ENCODE peak calls at places on chromosome 18, in seven cellular contexts. One of them, this sample, is unnamed.

GRCh38 chr18:74326238-74326637 is 10.6 kb downstream of the C18orf63 start:
- DNase-seq in breast epithelium: no peak
- DNase-seq in thyroid gland: no peak
- DNase-seq in cardiac fibroblast: no peak
- DNase-seq in body of pancreas: no peak
- DNase-seq in HFF-Myc: no peak
- DNase-seq in tibial artery: no peak
- DNase-seq in this sample: no peak

GRCh38 chr18:6145645-6146308 is 250.5 kb upstream of the TMEM200C start:
- DNase-seq in tibial artery: no peak
- DNase-seq in cardiac fibroblast: no peak
- DNase-seq in HFF-Myc: no peak
- DNase-seq in body of pancreas: no peak
- DNase-seq in thyroid gland: peak
- DNase-seq in breast epithelium: no peak
- DNase-seq in this sample: no peak

GRCh38 chr18:31429623-31430022 is 17.9 kb upstream of the DSG3 start:
- DNase-seq in breast epithelium: no peak
- DNase-seq in body of pancreas: no peak
- DNase-seq in cardiac fibroblast: no peak
- DNase-seq in thyroid gland: no peak
- DNase-seq in HFF-Myc: no peak
- DNase-seq in tibial artery: no peak
- DNase-seq in this sample: no peak

GRCh38 chr18:55012041-55012440 is 52.8 kb upstream of the CCDC68 start:
- DNase-seq in cardiac fibroblast: no peak
- DNase-seq in HFF-Myc: peak
- DNase-seq in thyroid gland: no peak
- DNase-seq in body of pancreas: no peak
- DNase-seq in tibial artery: no peak
- DNase-seq in breast epithelium: no peak
- DNase-seq in this sample: no peak

GRCh38 chr18:50099725-50100414 is 95.1 kb downstream of the MYO5B start:
- DNase-seq in HFF-Myc: peak
- DNase-seq in cardiac fibroblast: peak
- DNase-seq in tibial artery: no peak
- DNase-seq in body of pancreas: no peak
- DNase-seq in breast epithelium: no peak
- DNase-seq in thyroid gland: no peak
- DNase-seq in this sample: peak

GRCh38 chr18:60892441-60892840 is 440.8 kb upstream of the CDH20 start:
- DNase-seq in HFF-Myc: no peak
- DNase-seq in body of pancreas: no peak
- DNase-seq in thyroid gland: no peak
- DNase-seq in breast epithelium: no peak
- DNase-seq in cardiac fibroblast: peak
- DNase-seq in tibial artery: no peak
- DNase-seq in this sample: no peak

GRCh38 chr18:56382541-56382940 is 255.9 kb downstream of the TXNL1 start:
- DNase-seq in breast epithelium: no peak
- DNase-seq in cardiac fibroblast: peak
- DNase-seq in HFF-Myc: no peak
- DNase-seq in thyroid gland: peak
- DNase-seq in tibial artery: no peak
- DNase-seq in body of pancreas: no peak
- DNase-seq in this sample: no peak

GRCh38 chr18:25229080-25229479 is 122.9 kb downstream of the ZNF521 start:
- DNase-seq in cardiac fibroblast: peak
- DNase-seq in tibial artery: no peak
- DNase-seq in breast epithelium: no peak
- DNase-seq in body of pancreas: no peak
- DNase-seq in thyroid gland: peak
- DNase-seq in HFF-Myc: peak
- DNase-seq in this sample: no peak

GRCh38 chr18:72235422-72235821 is 308.7 kb downstream of the CBLN2 start:
- DNase-seq in thyroid gland: no peak
- DNase-seq in tibial artery: no peak
- DNase-seq in body of pancreas: no peak
- DNase-seq in breast epithelium: no peak
- DNase-seq in cardiac fibroblast: no peak
- DNase-seq in HFF-Myc: no peak
- DNase-seq in this sample: no peak

GRCh38 chr18:77405096-77405495 is 155.4 kb downstream of the GALR1 start:
- DNase-seq in thyroid gland: no peak
- DNase-seq in HFF-Myc: no peak
- DNase-seq in breast epithelium: no peak
- DNase-seq in tibial artery: no peak
- DNase-seq in body of pancreas: no peak
- DNase-seq in cardiac fibroblast: no peak
- DNase-seq in this sample: no peak

GRCh38 chr18:55858661-55859111 is 270.7 kb upstream of the TCF4 start:
- DNase-seq in HFF-Myc: no peak
- DNase-seq in body of pancreas: no peak
- DNase-seq in cardiac fibroblast: peak
- DNase-seq in tibial artery: no peak
- DNase-seq in breast epithelium: no peak
- DNase-seq in thyroid gland: no peak
- DNase-seq in this sample: no peak

GRCh38 chr18:54775686-54776085 is 52.6 kb upstream of the RAB27B start:
- DNase-seq in HFF-Myc: peak
- DNase-seq in breast epithelium: no peak
- DNase-seq in tibial artery: no peak
- DNase-seq in thyroid gland: no peak
- DNase-seq in body of pancreas: peak
- DNase-seq in cardiac fibroblast: peak
- DNase-seq in this sample: no peak

GRCh38 chr18:21051615-21052014 is 60.0 kb downstream of the ROCK1 start:
- DNase-seq in HFF-Myc: no peak
- DNase-seq in cardiac fibroblast: peak
- DNase-seq in body of pancreas: no peak
- DNase-seq in thyroid gland: no peak
- DNase-seq in tibial artery: no peak
- DNase-seq in breast epithelium: no peak
- DNase-seq in this sample: no peak

GRCh38 chr18:32831781-32832180 is 59.0 kb upstream of the KLHL14 start:
- DNase-seq in cardiac fibroblast: no peak
- DNase-seq in breast epithelium: no peak
- DNase-seq in tibial artery: no peak
- DNase-seq in thyroid gland: no peak
- DNase-seq in body of pancreas: no peak
- DNase-seq in HFF-Myc: no peak
- DNase-seq in this sample: no peak

DNA sequence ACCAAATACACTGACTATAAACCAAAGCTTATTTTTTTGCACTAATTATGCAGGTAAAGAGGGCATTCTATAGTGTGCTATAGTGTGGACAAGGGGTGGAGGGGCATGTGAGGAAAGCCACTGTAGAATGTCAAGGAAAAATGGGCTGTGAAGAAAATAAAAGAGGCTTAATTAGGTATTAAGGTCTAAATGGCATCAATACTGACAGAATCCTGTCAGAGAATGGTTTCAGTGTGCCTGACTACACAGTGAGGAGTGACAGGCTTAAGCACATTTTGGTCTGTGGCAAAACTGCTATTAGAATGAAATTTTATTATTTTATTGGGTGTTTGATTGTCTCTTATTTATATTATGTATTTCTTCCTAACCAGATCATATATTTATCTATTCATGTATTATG is 787.6 kb upstream of the CELF4 start:
- DNase-seq in cardiac fibroblast: no peak
- DNase-seq in thyroid gland: no peak
- DNase-seq in tibial artery: no peak
- DNase-seq in breast epithelium: no peak
- DNase-seq in HFF-Myc: no peak
- DNase-seq in body of pancreas: no peak
- DNase-seq in this sample: no peak
- H3K4me3 ChIP-seq in cardiac fibroblast: no peak
- H3K4me3 ChIP-seq in thyroid gland: no peak
- H3K4me3 ChIP-seq in tibial artery: no peak
- H3K4me3 ChIP-seq in breast epithelium: no peak
- H3K4me3 ChIP-seq in HFF-Myc: no peak
- H3K4me3 ChIP-seq in body of pancreas: no peak
- H3K4me3 ChIP-seq in this sample: no peak

GRCh38 chr18:47247036-47247832 is 4.2 kb downstream of the SKOR2 start:
- DNase-seq in cardiac fibroblast: no peak
- DNase-seq in thyroid gland: no peak
- DNase-seq in tibial artery: no peak
- DNase-seq in breast epithelium: no peak
- DNase-seq in body of pancreas: no peak
- DNase-seq in HFF-Myc: no peak
- DNase-seq in this sample: no peak
- TF ChIP-seq CTCF in cardiac fibroblast: peak
- TF ChIP-seq CTCF in thyroid gland: no peak
- TF ChIP-seq CTCF in tibial artery: no peak
- TF ChIP-seq CTCF in breast epithelium: no peak
- TF ChIP-seq CTCF in body of pancreas: no peak
- TF ChIP-seq CTCF in HFF-Myc: no peak
- TF ChIP-seq CTCF in this sample: no peak

GRCh38 chr18:3449702-3450357 is at the start of gene TGIF1:
- DNase-seq in thyroid gland: peak
- DNase-seq in cardiac fibroblast: peak
- DNase-seq in tibial artery: peak
- DNase-seq in breast epithelium: peak
- DNase-seq in HFF-Myc: no peak
- DNase-seq in body of pancreas: peak
- DNase-seq in this sample: no peak

GRCh38 chr18:3451989-3452749 is 2.2 kb downstream of the TGIF1 start:
- DNase-seq in HFF-Myc: no peak
- DNase-seq in cardiac fibroblast: peak
- DNase-seq in breast epithelium: peak
- DNase-seq in body of pancreas: peak
- DNase-seq in thyroid gland: peak
- DNase-seq in tibial artery: peak
- DNase-seq in this sample: no peak

GRCh38 chr18:3452750-3453539 is 3.0 kb downstream of the TGIF1 start:
- DNase-seq in breast epithelium: no peak
- DNase-seq in cardiac fibroblast: peak
- DNase-seq in tibial artery: no peak
- DNase-seq in HFF-Myc: no peak
- DNase-seq in body of pancreas: no peak
- DNase-seq in thyroid gland: no peak
- DNase-seq in this sample: no peak

GRCh38 chr18:3450358-3451107 is 561 bp downstream of the TGIF1 start:
- DNase-seq in body of pancreas: peak
- DNase-seq in cardiac fibroblast: peak
- DNase-seq in HFF-Myc: no peak
- DNase-seq in tibial artery: peak
- DNase-seq in breast epithelium: peak
- DNase-seq in thyroid gland: peak
- DNase-seq in this sample: no peak

GRCh38 chr18:3451166-3451988 is 1.4 kb downstream of the TGIF1 start:
- DNase-seq in HFF-Myc: no peak
- DNase-seq in breast epithelium: peak
- DNase-seq in body of pancreas: peak
- DNase-seq in tibial artery: peak
- DNase-seq in thyroid gland: peak
- DNase-seq in cardiac fibroblast: peak
- DNase-seq in this sample: no peak
- H3K4me3 ChIP-seq in HFF-Myc: peak
- H3K4me3 ChIP-seq in breast epithelium: peak
- H3K4me3 ChIP-seq in body of pancreas: peak
- H3K4me3 ChIP-seq in tibial artery: peak
- H3K4me3 ChIP-seq in thyroid gland: peak
- H3K4me3 ChIP-seq in cardiac fibroblast: peak
- H3K4me3 ChIP-seq in this sample: peak

GRCh38 chr18:3262234-3263171 is 570 bp downstream of the MYL12B start:
- DNase-seq in breast epithelium: peak
- DNase-seq in tibial artery: no peak
- DNase-seq in HFF-Myc: no peak
- DNase-seq in thyroid gland: no peak
- DNase-seq in body of pancreas: no peak
- DNase-seq in cardiac fibroblast: peak
- DNase-seq in this sample: no peak

GRCh38 chr18:3264362-3264761 is 2.4 kb downstream of the MYL12B start:
- DNase-seq in cardiac fibroblast: no peak
- DNase-seq in HFF-Myc: no peak
- DNase-seq in tibial artery: no peak
- DNase-seq in thyroid gland: no peak
- DNase-seq in breast epithelium: no peak
- DNase-seq in body of pancreas: peak
- DNase-seq in this sample: no peak

GRCh38 chr18:3261035-3261392 is 919 bp upstream of the MYL12B start:
- DNase-seq in HFF-Myc: no peak
- DNase-seq in breast epithelium: no peak
- DNase-seq in tibial artery: no peak
- DNase-seq in thyroid gland: no peak
- DNase-seq in cardiac fibroblast: no peak
- DNase-seq in body of pancreas: no peak
- DNase-seq in this sample: no peak

GRCh38 chr18:3257627-3258120 is 4.3 kb upstream of the MYL12B start:
- DNase-seq in breast epithelium: no peak
- DNase-seq in HFF-Myc: no peak
- DNase-seq in cardiac fibroblast: no peak
- DNase-seq in tibial artery: no peak
- DNase-seq in body of pancreas: no peak
- DNase-seq in thyroid gland: no peak
- DNase-seq in this sample: no peak

GRCh38 chr18:3261393-3262233 is at the start of gene MYL12B:
- DNase-seq in thyroid gland: peak
- DNase-seq in cardiac fibroblast: peak
- DNase-seq in tibial artery: peak
- DNase-seq in breast epithelium: peak
- DNase-seq in HFF-Myc: no peak
- DNase-seq in body of pancreas: peak
- DNase-seq in this sample: no peak
- TF ChIP-seq CTCF in thyroid gland: no peak
- TF ChIP-seq CTCF in cardiac fibroblast: no peak
- TF ChIP-seq CTCF in tibial artery: no peak
- TF ChIP-seq CTCF in breast epithelium: no peak
- TF ChIP-seq CTCF in HFF-Myc: no peak
- TF ChIP-seq CTCF in body of pancreas: peak
- TF ChIP-seq CTCF in this sample: peak